ENCODE peak calls at places on chromosomes 16 and 17, in four cellular contexts. E, Z, B and F are unnamed samples. For H3K4me1, the result is how much of the 10 kb centered on the place peaks cover.

GRCh38 chr16:65414284-65414984 is 292.6 kb upstream of the CDH11 start:
- DNase-seq in E (no peak), B (no peak), Z (no peak), F (no peak)

GRCh38 chr17:81086789-81087551 is 52.0 kb downstream of the BAIAP2 start:
- DNase-seq in E (no peak), Z (no peak), B (no peak), F (no peak)

GRCh38 chr17:72840019-72840418 is 252.5 kb downstream of the SLC39A11 start:
- DNase-seq in Z (no peak), B (no peak), E (no peak), F (no peak)

GRCh38 chr16:57694556-57695377 is at the start of gene DRC7:
- DNase-seq in Z (no peak), E (peak), B (peak), F (peak)

GRCh38 chr16:84885024-84885910 is 65.5 kb downstream of the CRISPLD2 start:
- DNase-seq in E (peak), B (no peak), Z (no peak), F (peak)

GRCh38 chr16:88633684-88634140 is 4.7 kb upstream of the IL17C start:
- DNase-seq in Z (peak), B (peak), E (peak), F (peak)

GRCh38 chr16:84650062-84650991 is 2.0 kb downstream of the KLHL36 start:
- DNase-seq in B (no peak), E (peak), Z (no peak), F (no peak)

GRCh38 chr16:89720520-89720858 is 209 bp downstream of the VPS9D1 start:
- DNase-seq in Z (no peak), B (peak), E (peak), F (peak)

GRCh38 chr17:21674242-21674731 is 18.0 kb upstream of the KCNJ18 start:
- DNase-seq in Z (no peak), B (peak), E (no peak), F (no peak)

GRCh38 chr17:55783684-55784245 is 32.9 kb downstream of the PCTP start:
- DNase-seq in E (no peak), B (no peak), Z (no peak), F (no peak)

GRCh38 chr17:320139-320538 is 32.5 kb downstream of the RPH3AL start:
- DNase-seq in B (no peak), E (no peak), Z (no peak), F (no peak)

GRCh38 chr16:31819386-31819785 is 54.2 kb upstream of the ZNF267 start:
- DNase-seq in Z (no peak), B (no peak), E (no peak), F (no peak)

GRCh38 chr17:2924211-2924610 is 128.0 kb downstream of the RAP1GAP2 start:
- DNase-seq in E (no peak), B (no peak), Z (no peak), F (peak)

GRCh38 chr16:30758988-30759461 is 2.8 kb downstream of the CFAP119 start:
- DNase-seq in B (no peak), E (no peak), Z (no peak), F (no peak)

GRCh38 chr17:36004604-36005003 is 3.3 kb upstream of the CCL15 start:
- DNase-seq in E (no peak), Z (no peak), B (no peak), F (no peak)

GRCh38 chr17:31537558-31537957 is 146.1 kb downstream of the RAB11FIP4 start:
- DNase-seq in E (no peak), Z (no peak), B (no peak), F (no peak)

GRCh38 chr17:18182978-18183333 is 672 bp upstream of the ALKBH5 start:
- DNase-seq in Z (no peak), E (no peak), B (peak), F (no peak)

GRCh38 chr17:74750327-74751069 is 2.1 kb downstream of the NHERF1 start:
- DNase-seq in E (peak), B (no peak), Z (no peak), F (no peak)

GRCh38 chr16:58124601-58124915 is 4.6 kb downstream of the CFAP20 start:
- DNase-seq in E (no peak), B (no peak), Z (no peak), F (no peak)

GRCh38 chr17:17469996-17470395 is 6.8 kb upstream of the MED9 start:
- DNase-seq in Z (no peak), B (no peak), E (no peak), F (no peak)

GRCh38 chr17:17743391-17744112 is 62.3 kb downstream of the RAI1 start:
- DNase-seq in B (no peak), Z (no peak), E (no peak), F (no peak)

GRCh38 chr16:78647019-78647418 is 547.6 kb downstream of the WWOX start:
- DNase-seq in B (no peak), E (no peak), Z (no peak), F (no peak)

GRCh38 chr16:35141303-35141702 is 1681.9 kb downstream of the TP53TG3F start:
- DNase-seq in B (no peak), Z (no peak), E (no peak), F (no peak)

GRCh38 chr16:75011634-75012307 is 12.9 kb downstream of the ZNRF1 start:
- DNase-seq in Z (peak), E (no peak), B (no peak), F (no peak)

GRCh38 chr17:82317394-82318168 is at the start of gene CD7:
- DNase-seq in B (no peak), Z (no peak), E (peak), F (no peak)

GRCh38 chr16:6880263-6880662 is 452.4 kb upstream of the RBFOX1 start:
- DNase-seq in Z (no peak), B (no peak), E (no peak), F (no peak)

GRCh38 chr17:15782809-15783208 is 50.7 kb downstream of the TBC1D26 start:
- DNase-seq in E (no peak), Z (no peak), B (no peak), F (peak)

GRCh38 chr16:84155226-84155625 is 10.1 kb downstream of the DNAAF1 start:
- DNase-seq in Z (no peak), B (no peak), E (no peak), F (no peak)

GRCh38 chr16:69522732-69523404 is 42.9 kb upstream of the NFAT5 start:
- DNase-seq in E (peak), B (peak), Z (no peak), F (peak)

GRCh38 chr17:15967706-15968399 is 22.9 kb downstream of the ADORA2B start:
- DNase-seq in E (peak), Z (no peak), B (no peak), F (no peak)

GRCh38 chr17:81939218-81939617 is 2.1 kb upstream of the PYCR1 start:
- DNase-seq in E (no peak), B (no peak), Z (no peak), F (no peak)

GRCh38 chr17:75031972-75032895 is 14.5 kb downstream of the ATP5PD start:
- DNase-seq in Z (no peak), B (peak), E (peak), F (peak)

GRCh38 chr17:18910881-18911280 is 41.1 kb upstream of the SLC5A10 start:
- DNase-seq in E (no peak), B (no peak), Z (no peak), F (no peak)

GRCh38 chr17:78697122-78697845 is 84.8 kb downstream of the CYTH1 start:
- DNase-seq in B (no peak), Z (no peak), E (no peak), F (no peak)

GRCh38 chr16:22189473-22190168 is 16.5 kb upstream of the EEF2K start:
- DNase-seq in Z (no peak), E (no peak), B (no peak), F (peak)

GRCh38 chr16:24983521-24983920 is 31.6 kb downstream of the ARHGAP17 start:
- DNase-seq in E (no peak), Z (no peak), B (no peak), F (no peak)
- H3K4me1 ChIP-seq in E (half or more), Z (half or more), B (under half), F (under half)

GRCh38 chr17:8192070-8192815 is 2.3 kb upstream of the BORCS6 start:
- DNase-seq in E (peak), Z (peak), B (peak), F (peak)
- TF ChIP-seq CREB1 in E (no peak), Z (no peak), B (no peak), F (no peak)

GRCh38 chr17:11610999-11611566 is 12.8 kb downstream of the DNAH9 start:
- DNase-seq in E (no peak), Z (no peak), B (no peak), F (no peak)

GRCh38 chr17:11612956-11613355 is 14.7 kb downstream of the DNAH9 start:
- DNase-seq in E (no peak), Z (no peak), B (no peak), F (no peak)

GRCh38 chr17:11608396-11608795 is 10.1 kb downstream of the DNAH9 start:
- DNase-seq in Z (no peak), E (peak), B (no peak), F (no peak)
- TF ChIP-seq REST in Z (no peak), E (no peak), B (no peak), F (no peak)

DNA sequence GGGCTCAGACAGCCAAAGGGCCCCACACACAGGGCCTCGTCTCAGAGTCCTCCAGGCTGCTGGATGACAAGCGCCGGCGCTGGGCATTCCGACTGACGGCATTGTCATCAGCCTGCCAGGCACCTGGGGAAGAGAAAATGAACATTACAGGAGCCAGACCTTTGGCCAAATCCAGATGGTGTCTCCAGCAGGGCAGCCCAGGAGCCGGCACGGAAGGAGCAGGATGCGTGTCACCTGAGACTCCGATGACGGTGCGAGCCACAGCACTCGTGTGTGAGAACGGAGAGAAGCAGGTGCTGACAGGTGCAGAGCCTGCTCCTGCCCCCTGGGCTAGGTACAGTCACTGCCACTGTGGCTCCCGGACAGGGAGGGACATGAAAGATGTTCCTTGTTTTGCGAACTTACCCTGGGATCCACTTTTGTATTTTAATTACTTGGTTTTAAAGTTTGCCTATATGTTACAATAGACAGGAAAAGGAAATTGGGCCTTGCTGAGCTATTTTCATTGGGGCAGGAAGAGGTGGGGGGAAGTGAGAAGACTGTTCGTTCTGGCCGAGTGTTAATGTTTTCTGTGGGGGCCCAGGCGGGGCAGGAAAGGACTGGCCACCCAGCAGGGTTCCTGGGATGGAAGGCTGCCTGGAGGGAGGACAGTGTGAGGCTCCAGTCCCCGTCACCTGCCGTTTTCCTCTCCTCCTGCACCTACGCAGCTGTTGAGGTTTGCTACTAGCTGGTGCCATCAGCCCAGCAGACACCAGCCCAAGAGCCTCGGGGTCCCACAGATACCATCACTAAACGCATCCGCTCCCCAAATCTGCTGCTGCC is 4.4 kb upstream of the FOXJ1 start:
- DNase-seq in E (no peak), B (no peak), Z (peak), F (peak)
- H3K4me1 ChIP-seq in E (under half), B (under half), Z (under half), F (under half)

GRCh38 chr17:61326330-61326729 is 73.3 kb upstream of the TBX2 start:
- DNase-seq in B (no peak), E (no peak), Z (no peak), F (no peak)

GRCh38 chr17:61323696-61324539 is 75.7 kb upstream of the TBX2 start:
- DNase-seq in Z (no peak), E (no peak), B (no peak), F (no peak)

GRCh38 chr17:61324540-61324868 is 75.1 kb upstream of the TBX2 start:
- DNase-seq in Z (no peak), B (no peak), E (peak), F (no peak)

GRCh38 chr17:61323015-61323379 is 76.6 kb upstream of the TBX2 start:
- DNase-seq in Z (no peak), B (no peak), E (no peak), F (no peak)

DNA sequence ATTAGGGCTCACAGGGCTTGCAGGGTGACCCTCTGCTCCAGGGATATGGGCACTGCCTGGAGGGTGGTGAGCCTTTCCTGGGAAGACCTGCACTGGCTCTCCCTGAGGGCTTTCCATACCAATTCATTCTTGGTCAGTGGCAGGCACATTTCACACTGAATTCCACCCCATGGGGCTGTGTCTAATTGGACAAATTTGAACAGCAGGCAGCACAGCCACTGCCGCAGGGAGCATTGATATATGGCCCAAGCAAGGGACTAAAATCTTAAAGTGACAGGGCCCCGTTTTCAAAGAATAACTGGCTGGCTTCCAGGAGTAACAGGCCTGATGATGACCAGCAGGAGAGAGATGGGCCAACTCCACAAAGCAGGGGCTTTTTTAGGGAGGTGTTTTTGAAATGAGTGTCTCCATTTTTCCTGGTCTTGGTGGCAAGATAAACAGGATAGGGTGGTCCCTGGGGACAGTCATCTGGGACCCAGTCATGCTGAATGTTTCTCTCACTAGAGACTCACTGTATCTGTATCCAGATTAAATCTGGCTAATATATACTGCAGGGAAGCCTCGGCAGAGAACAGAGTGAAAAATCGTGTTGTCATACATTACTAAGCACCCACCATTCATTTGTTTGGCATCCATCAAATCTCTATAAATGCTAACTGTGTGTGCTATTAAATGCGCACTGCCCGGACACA is 74.1 kb upstream of the TBX2 start:
- DNase-seq in Z (no peak), B (no peak), E (no peak), F (no peak)
- TF ChIP-seq CREB1 in Z (no peak), B (no peak), E (no peak), F (no peak)

GRCh38 chr17:59829217-59830006 is 63.3 kb downstream of the TUBD1 start:
- DNase-seq in E (peak), B (peak), Z (peak), F (no peak)
- TF ChIP-seq REST in E (no peak), B (no peak), Z (no peak), F (no peak)

GRCh38 chr17:37747222-37747621 is 2.4 kb upstream of the HNF1B start:
- DNase-seq in B (no peak), Z (no peak), E (no peak), F (no peak)
- H3K4me1 ChIP-seq in B (under half), Z (under half), E (under half), F (under half)

GRCh38 chr17:1765576-1765975 is 3.7 kb downstream of the SERPINF1 start:
- DNase-seq in Z (no peak), B (no peak), E (no peak), F (no peak)

GRCh38 chr17:1766382-1767135 is 4.7 kb downstream of the SERPINF1 start:
- DNase-seq in E (no peak), Z (no peak), B (no peak), F (no peak)

GRCh38 chr17:1764274-1764673 is 2.4 kb downstream of the SERPINF1 start:
- DNase-seq in Z (no peak), B (no peak), E (no peak), F (no peak)

GRCh38 chr17:1762233-1762905 is 509 bp downstream of the SERPINF1 start:
- DNase-seq in E (peak), B (peak), Z (no peak), F (peak)

DNA sequence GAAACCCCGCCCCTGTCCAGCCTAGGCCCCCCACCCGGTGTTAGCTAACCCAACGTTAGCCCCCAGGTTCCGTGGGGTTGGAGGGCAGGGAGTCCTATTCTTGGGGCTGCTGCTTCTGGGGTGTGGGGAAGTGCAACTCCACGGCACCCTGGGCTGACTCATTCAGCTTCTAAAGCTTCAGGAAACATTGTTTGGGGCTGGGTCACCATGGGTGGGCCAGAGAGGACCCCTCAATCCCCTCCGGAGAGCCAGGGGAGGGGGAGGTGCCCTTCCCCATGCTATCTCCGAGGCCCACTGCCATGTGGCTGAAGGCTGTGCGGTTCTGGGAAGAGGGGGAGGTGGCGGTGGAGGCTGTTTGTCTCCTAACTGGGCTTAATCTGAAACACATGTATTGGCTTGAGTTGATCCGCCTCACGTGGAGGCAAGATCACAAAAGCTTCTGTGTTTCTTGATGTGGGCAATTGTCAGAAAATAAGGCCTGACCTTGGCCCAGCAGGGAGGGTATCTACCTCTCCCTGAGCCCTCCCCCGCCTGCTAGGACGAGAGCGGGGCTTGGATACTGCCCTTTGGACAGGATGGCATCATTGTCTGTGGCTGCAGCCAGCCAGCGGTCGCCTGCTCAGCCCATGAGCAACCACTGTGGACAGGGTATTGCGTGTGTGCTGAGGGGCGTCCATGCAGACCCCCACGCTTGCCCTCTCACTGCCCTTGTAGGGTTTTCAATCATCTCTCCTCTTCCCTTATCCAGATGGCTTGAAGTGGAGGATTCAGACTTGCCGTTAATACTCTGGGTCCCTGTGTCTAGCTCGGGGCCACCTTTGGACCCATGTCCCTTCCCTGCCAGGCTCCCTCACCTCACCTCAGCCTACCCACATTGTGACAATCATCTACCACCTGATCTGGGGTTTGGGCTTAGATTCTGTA is 1.3 kb downstream of the SERPINF1 start:
- DNase-seq in Z (no peak), B (peak), E (peak), F (peak)
- TF ChIP-seq CREB1 in Z (no peak), B (no peak), E (no peak), F (no peak)